ENCODE peak calls at places on chromosome 1, in nine cellular contexts. One of them, this sample, is unnamed.

GRCh38 chr1:174911626-174912025 is 88.1 kb upstream of the CACYBP start:
- DNase-seq in spleen: no peak
- DNase-seq in heart left ventricle: no peak
- DNase-seq in Peyer's patch: no peak
- DNase-seq in GM12892: no peak
- DNase-seq in A549: no peak
- DNase-seq in IMR-90: no peak
- DNase-seq in adrenal gland: no peak
- DNase-seq in GM12891: no peak
- DNase-seq in this sample: no peak

GRCh38 chr1:19424651-19425570 is 60.4 kb downstream of the CAPZB start:
- DNase-seq in spleen: no peak
- DNase-seq in heart left ventricle: no peak
- DNase-seq in Peyer's patch: no peak
- DNase-seq in GM12892: no peak
- DNase-seq in A549: no peak
- DNase-seq in IMR-90: no peak
- DNase-seq in adrenal gland: no peak
- DNase-seq in GM12891: no peak
- DNase-seq in this sample: no peak

GRCh38 chr1:171811671-171812070 is 29.6 kb upstream of the DNM3 start:
- DNase-seq in spleen: no peak
- DNase-seq in heart left ventricle: no peak
- DNase-seq in Peyer's patch: no peak
- DNase-seq in GM12892: no peak
- DNase-seq in A549: no peak
- DNase-seq in IMR-90: no peak
- DNase-seq in adrenal gland: no peak
- DNase-seq in GM12891: no peak
- DNase-seq in this sample: no peak

GRCh38 chr1:37865348-37866119 is 6.1 kb upstream of the MTF1 start:
- DNase-seq in spleen: no peak
- DNase-seq in heart left ventricle: no peak
- DNase-seq in Peyer's patch: no peak
- DNase-seq in GM12892: no peak
- DNase-seq in A549: no peak
- DNase-seq in IMR-90: peak
- DNase-seq in adrenal gland: no peak
- DNase-seq in GM12891: no peak
- DNase-seq in this sample: peak

GRCh38 chr1:147496571-147496970 is 44.7 kb upstream of the BCL9 start:
- DNase-seq in spleen: no peak
- DNase-seq in heart left ventricle: no peak
- DNase-seq in Peyer's patch: no peak
- DNase-seq in GM12892: no peak
- DNase-seq in A549: peak
- DNase-seq in IMR-90: peak
- DNase-seq in adrenal gland: peak
- DNase-seq in GM12891: no peak
- DNase-seq in this sample: peak

GRCh38 chr1:226569879-226570547 is 21.4 kb downstream of the STUM start:
- DNase-seq in spleen: peak
- DNase-seq in heart left ventricle: no peak
- DNase-seq in Peyer's patch: peak
- DNase-seq in GM12892: peak
- DNase-seq in A549: peak
- DNase-seq in IMR-90: no peak
- DNase-seq in adrenal gland: no peak
- DNase-seq in GM12891: peak
- DNase-seq in this sample: no peak

GRCh38 chr1:210445485-210445884 is 116.8 kb downstream of the HHAT start:
- DNase-seq in spleen: no peak
- DNase-seq in heart left ventricle: no peak
- DNase-seq in Peyer's patch: no peak
- DNase-seq in GM12892: no peak
- DNase-seq in A549: no peak
- DNase-seq in IMR-90: no peak
- DNase-seq in adrenal gland: no peak
- DNase-seq in GM12891: no peak
- DNase-seq in this sample: no peak

GRCh38 chr1:36752891-36753361 is 270.2 kb upstream of the CSF3R start:
- DNase-seq in spleen: peak
- DNase-seq in heart left ventricle: no peak
- DNase-seq in Peyer's patch: no peak
- DNase-seq in GM12892: no peak
- DNase-seq in A549: no peak
- DNase-seq in IMR-90: no peak
- DNase-seq in adrenal gland: no peak
- DNase-seq in GM12891: no peak
- DNase-seq in this sample: no peak

GRCh38 chr1:27496604-27497155 is 6.7 kb upstream of the WASF2 start:
- DNase-seq in spleen: no peak
- DNase-seq in heart left ventricle: peak
- DNase-seq in Peyer's patch: no peak
- DNase-seq in GM12892: no peak
- DNase-seq in A549: no peak
- DNase-seq in IMR-90: peak
- DNase-seq in adrenal gland: peak
- DNase-seq in GM12891: no peak
- DNase-seq in this sample: no peak

GRCh38 chr1:78292361-78292760 is 198.4 kb upstream of the PTGFR start:
- DNase-seq in spleen: no peak
- DNase-seq in heart left ventricle: no peak
- DNase-seq in Peyer's patch: no peak
- DNase-seq in GM12892: no peak
- DNase-seq in A549: no peak
- DNase-seq in IMR-90: peak
- DNase-seq in adrenal gland: no peak
- DNase-seq in GM12891: no peak
- DNase-seq in this sample: no peak

GRCh38 chr1:35573198-35573775 is at the start of gene TFAP2E:
- DNase-seq in spleen: peak
- DNase-seq in heart left ventricle: no peak
- DNase-seq in Peyer's patch: no peak
- DNase-seq in GM12892: no peak
- DNase-seq in A549: peak
- DNase-seq in IMR-90: no peak
- DNase-seq in adrenal gland: peak
- DNase-seq in GM12891: no peak
- DNase-seq in this sample: no peak

GRCh38 chr1:224427346-224427745 is 7.3 kb downstream of the WDR26 start:
- DNase-seq in spleen: no peak
- DNase-seq in heart left ventricle: no peak
- DNase-seq in Peyer's patch: no peak
- DNase-seq in GM12892: no peak
- DNase-seq in A549: no peak
- DNase-seq in IMR-90: peak
- DNase-seq in adrenal gland: no peak
- DNase-seq in GM12891: no peak
- DNase-seq in this sample: peak

GRCh38 chr1:228416217-228416971 is at the start of gene TRIM17:
- DNase-seq in spleen: peak
- DNase-seq in heart left ventricle: no peak
- DNase-seq in Peyer's patch: no peak
- DNase-seq in GM12892: no peak
- DNase-seq in A549: no peak
- DNase-seq in IMR-90: no peak
- DNase-seq in adrenal gland: no peak
- DNase-seq in GM12891: peak
- DNase-seq in this sample: no peak
- TF ChIP-seq POLR2A in spleen: no peak
- TF ChIP-seq POLR2A in heart left ventricle: no peak
- TF ChIP-seq POLR2A in Peyer's patch: no peak
- TF ChIP-seq POLR2A in GM12892: no peak
- TF ChIP-seq POLR2A in A549: no peak
- TF ChIP-seq POLR2A in IMR-90: no peak
- TF ChIP-seq POLR2A in adrenal gland: no peak
- TF ChIP-seq POLR2A in GM12891: no peak
- TF ChIP-seq POLR2A in this sample: no peak

GRCh38 chr1:75440274-75440673 is 170.6 kb downstream of the SLC44A5 start:
- DNase-seq in spleen: no peak
- DNase-seq in heart left ventricle: no peak
- DNase-seq in Peyer's patch: no peak
- DNase-seq in GM12892: no peak
- DNase-seq in A549: no peak
- DNase-seq in IMR-90: no peak
- DNase-seq in adrenal gland: no peak
- DNase-seq in GM12891: no peak
- DNase-seq in this sample: no peak
- TF ChIP-seq POLR2A in spleen: no peak
- TF ChIP-seq POLR2A in heart left ventricle: no peak
- TF ChIP-seq POLR2A in Peyer's patch: no peak
- TF ChIP-seq POLR2A in GM12892: no peak
- TF ChIP-seq POLR2A in A549: no peak
- TF ChIP-seq POLR2A in IMR-90: no peak
- TF ChIP-seq POLR2A in adrenal gland: no peak
- TF ChIP-seq POLR2A in GM12891: no peak
- TF ChIP-seq POLR2A in this sample: no peak

GRCh38 chr1:150256193-150256548 is 1.4 kb upstream of the CA14 start:
- DNase-seq in spleen: no peak
- DNase-seq in heart left ventricle: no peak
- DNase-seq in Peyer's patch: no peak
- DNase-seq in GM12892: no peak
- DNase-seq in A549: no peak
- DNase-seq in IMR-90: no peak
- DNase-seq in adrenal gland: no peak
- DNase-seq in GM12891: no peak
- DNase-seq in this sample: no peak
- TF ChIP-seq POLR2A in spleen: no peak
- TF ChIP-seq POLR2A in heart left ventricle: no peak
- TF ChIP-seq POLR2A in Peyer's patch: no peak
- TF ChIP-seq POLR2A in GM12892: no peak
- TF ChIP-seq POLR2A in A549: no peak
- TF ChIP-seq POLR2A in IMR-90: no peak
- TF ChIP-seq POLR2A in adrenal gland: no peak
- TF ChIP-seq POLR2A in GM12891: no peak
- TF ChIP-seq POLR2A in this sample: no peak

GRCh38 chr1:42936309-42937078 is 22.2 kb downstream of the SLC2A1 start:
- DNase-seq in spleen: peak
- DNase-seq in heart left ventricle: no peak
- DNase-seq in Peyer's patch: peak
- DNase-seq in GM12892: no peak
- DNase-seq in A549: peak
- DNase-seq in IMR-90: peak
- DNase-seq in adrenal gland: peak
- DNase-seq in GM12891: no peak
- DNase-seq in this sample: peak
- TF ChIP-seq POLR2A in spleen: no peak
- TF ChIP-seq POLR2A in heart left ventricle: no peak
- TF ChIP-seq POLR2A in Peyer's patch: no peak
- TF ChIP-seq POLR2A in GM12892: no peak
- TF ChIP-seq POLR2A in A549: no peak
- TF ChIP-seq POLR2A in IMR-90: no peak
- TF ChIP-seq POLR2A in adrenal gland: no peak
- TF ChIP-seq POLR2A in GM12891: no peak
- TF ChIP-seq POLR2A in this sample: no peak

GRCh38 chr1:82052563-82052962 is 251.8 kb downstream of the ADGRL2 start:
- DNase-seq in spleen: no peak
- DNase-seq in heart left ventricle: no peak
- DNase-seq in Peyer's patch: no peak
- DNase-seq in GM12892: no peak
- DNase-seq in A549: no peak
- DNase-seq in IMR-90: no peak
- DNase-seq in adrenal gland: no peak
- DNase-seq in GM12891: no peak
- DNase-seq in this sample: no peak
- TF ChIP-seq POLR2A in spleen: no peak
- TF ChIP-seq POLR2A in heart left ventricle: no peak
- TF ChIP-seq POLR2A in Peyer's patch: no peak
- TF ChIP-seq POLR2A in GM12892: no peak
- TF ChIP-seq POLR2A in A549: no peak
- TF ChIP-seq POLR2A in IMR-90: no peak
- TF ChIP-seq POLR2A in adrenal gland: no peak
- TF ChIP-seq POLR2A in GM12891: no peak
- TF ChIP-seq POLR2A in this sample: no peak

GRCh38 chr1:9435101-9435636 is 104.1 kb upstream of the SLC25A33 start:
- DNase-seq in spleen: no peak
- DNase-seq in heart left ventricle: peak
- DNase-seq in Peyer's patch: no peak
- DNase-seq in GM12892: no peak
- DNase-seq in A549: no peak
- DNase-seq in IMR-90: no peak
- DNase-seq in adrenal gland: no peak
- DNase-seq in GM12891: no peak
- DNase-seq in this sample: no peak
- TF ChIP-seq POLR2A in spleen: no peak
- TF ChIP-seq POLR2A in heart left ventricle: no peak
- TF ChIP-seq POLR2A in Peyer's patch: peak
- TF ChIP-seq POLR2A in GM12892: no peak
- TF ChIP-seq POLR2A in A549: no peak
- TF ChIP-seq POLR2A in IMR-90: no peak
- TF ChIP-seq POLR2A in adrenal gland: no peak
- TF ChIP-seq POLR2A in GM12891: no peak
- TF ChIP-seq POLR2A in this sample: no peak

GRCh38 chr1:11786168-11786567 is 19.6 kb downstream of the MTHFR start:
- DNase-seq in spleen: no peak
- DNase-seq in heart left ventricle: no peak
- DNase-seq in Peyer's patch: no peak
- DNase-seq in GM12892: no peak
- DNase-seq in A549: no peak
- DNase-seq in IMR-90: no peak
- DNase-seq in adrenal gland: no peak
- DNase-seq in GM12891: no peak
- DNase-seq in this sample: no peak

GRCh38 chr1:11788549-11789053 is 17.2 kb downstream of the MTHFR start:
- DNase-seq in spleen: peak
- DNase-seq in heart left ventricle: no peak
- DNase-seq in Peyer's patch: no peak
- DNase-seq in GM12892: no peak
- DNase-seq in A549: no peak
- DNase-seq in IMR-90: no peak
- DNase-seq in adrenal gland: no peak
- DNase-seq in GM12891: no peak
- DNase-seq in this sample: no peak

GRCh38 chr1:11787251-11787803 is 18.4 kb downstream of the MTHFR start:
- DNase-seq in spleen: no peak
- DNase-seq in heart left ventricle: no peak
- DNase-seq in Peyer's patch: peak
- DNase-seq in GM12892: no peak
- DNase-seq in A549: peak
- DNase-seq in IMR-90: peak
- DNase-seq in adrenal gland: peak
- DNase-seq in GM12891: no peak
- DNase-seq in this sample: no peak

GRCh38 chr1:11789126-11790067 is 16.4 kb downstream of the MTHFR start:
- DNase-seq in spleen: peak
- DNase-seq in heart left ventricle: no peak
- DNase-seq in Peyer's patch: no peak
- DNase-seq in GM12892: no peak
- DNase-seq in A549: no peak
- DNase-seq in IMR-90: no peak
- DNase-seq in adrenal gland: no peak
- DNase-seq in GM12891: no peak
- DNase-seq in this sample: no peak

GRCh38 chr1:11787804-11788436 is 17.8 kb downstream of the MTHFR start:
- DNase-seq in spleen: peak
- DNase-seq in heart left ventricle: no peak
- DNase-seq in Peyer's patch: no peak
- DNase-seq in GM12892: no peak
- DNase-seq in A549: no peak
- DNase-seq in IMR-90: no peak
- DNase-seq in adrenal gland: no peak
- DNase-seq in GM12891: no peak
- DNase-seq in this sample: no peak
- TF ChIP-seq POLR2A in spleen: no peak
- TF ChIP-seq POLR2A in heart left ventricle: no peak
- TF ChIP-seq POLR2A in Peyer's patch: no peak
- TF ChIP-seq POLR2A in GM12892: no peak
- TF ChIP-seq POLR2A in A549: no peak
- TF ChIP-seq POLR2A in IMR-90: no peak
- TF ChIP-seq POLR2A in adrenal gland: no peak
- TF ChIP-seq POLR2A in GM12891: no peak
- TF ChIP-seq POLR2A in this sample: no peak